ENCODE peak calls at places on chromosomes 6 and 20, in five cellular contexts. P is CD4-positive, CD25-positive, alpha-beta regulatory T cell; K is HTR-8/SVneo; U is skeletal muscle cell; E is stimulated activated CD4-positive, alpha-beta T cell treated with anti-CD3 and anti-CD28 coated beads, Interleukin-4, amount 100 ng/mL, for 4 hours. O is an unnamed sample.

GRCh38 chr6:88008411-88008810 is 39.2 kb upstream of the SPACA1 start:
- DNase-seq in P (no peak), K (no peak), U (no peak), E (no peak), O (no peak)

GRCh38 chr6:160737934-160738333 is 35.9 kb downstream of the PLG start:
- DNase-seq in P (no peak), K (no peak), U (no peak), E (no peak), O (no peak)

GRCh38 chr6:78476561-78476960 is 390.8 kb upstream of the IRAK1BP1 start:
- DNase-seq in P (no peak), K (no peak), U (no peak), E (no peak), O (no peak)

GRCh38 chr20:18537651-18538050 is 29.6 kb upstream of the SMIM26 start:
- DNase-seq in P (no peak), K (no peak), U (no peak), E (no peak), O (no peak)

GRCh38 chr6:118744261-118744941 is 93.0 kb upstream of the CEP85L start:
- DNase-seq in P (no peak), K (no peak), U (no peak), E (no peak), O (no peak)

GRCh38 chr20:32387262-32387661 is 29.1 kb downstream of the ASXL1 start:
- DNase-seq in P (peak; percentile 86), K (no peak), U (no peak), E (no peak), O (no peak)

GRCh38 chr20:58694241-58695083 is 1.9 kb downstream of the NPEPL1 start:
- DNase-seq in P (no peak), K (no peak), U (no peak), E (no peak), O (no peak)

GRCh38 chr6:38404355-38404754 is 235.4 kb downstream of the BTBD9 start:
- DNase-seq in P (peak; percentile 12), K (no peak), U (no peak), E (no peak), O (no peak)

GRCh38 chr6:38775870-38776269 is 60.8 kb downstream of the DNAH8 start:
- DNase-seq in P (no peak), K (no peak), U (no peak), E (no peak), O (no peak)

GRCh38 chr6:154276810-154277577 is 79.6 kb downstream of the IPCEF1 start:
- DNase-seq in P (peak; percentile 76), K (peak; percentile 32), U (no peak), E (no peak), O (no peak)

GRCh38 chr6:85404497-85405174 is 45.2 kb upstream of the NT5E start:
- DNase-seq in P (no peak), K (peak; percentile 68), U (peak; percentile 89), E (no peak), O (no peak)

GRCh38 chr6:147903931-147904330 is 395.4 kb downstream of the SAMD5 start:
- DNase-seq in P (no peak), K (no peak), U (no peak), E (no peak), O (no peak)

GRCh38 chr20:11373391-11373790 is 544.3 kb upstream of the BTBD3 start:
- DNase-seq in P (no peak), K (no peak), U (no peak), E (no peak), O (no peak)

GRCh38 chr6:63904844-63905243 is 269.2 kb downstream of the PHF3 start:
- DNase-seq in P (peak; percentile 19), K (peak; percentile 39), U (peak; percentile 68), E (no peak), O (no peak)

GRCh38 chr20:50153153-50153499 is 397 bp downstream of the PEDS1 start:
- DNase-seq in P (no peak), K (no peak), U (no peak), E (no peak), O (no peak)

GRCh38 chr6:36360241-36361054 is 23.8 kb upstream of the BNIP5 start:
- DNase-seq in P (peak; percentile 75), K (peak; percentile 85), U (no peak), E (peak; percentile 58), O (peak; percentile 60)

GRCh38 chr20:18738055-18738454 is 75.5 kb upstream of the SCP2D1 start:
- DNase-seq in P (peak; percentile 78), K (no peak), U (no peak), E (no peak), O (no peak)

GRCh38 chr6:126539022-126539421 is 199.1 kb downstream of the CENPW start:
- DNase-seq in P (no peak), K (no peak), U (peak; percentile 64), E (no peak), O (no peak)

GRCh38 chr6:43723737-43724295 is 36.2 kb upstream of the MRPS18A start:
- DNase-seq in P (peak; percentile 77), K (peak; percentile 78), U (no peak), E (peak; percentile 65), O (peak; percentile 74)

GRCh38 chr6:41824571-41825569 is 37.4 kb downstream of the TOMM6 start:
- DNase-seq in P (no peak), K (no peak), U (no peak), E (no peak), O (no peak)

GRCh38 chr6:17740559-17741220 is 34.0 kb upstream of the NUP153 start:
- DNase-seq in P (no peak), K (no peak), U (no peak), E (no peak), O (no peak)

GRCh38 chr20:18672826-18673225 is 85.0 kb downstream of the DTD1 start:
- DNase-seq in P (no peak), K (no peak), U (no peak), E (no peak), O (no peak)

GRCh38 chr20:62618622-62619529 is 23.4 kb upstream of the SLCO4A1 start:
- DNase-seq in P (peak; percentile 83), K (no peak), U (no peak), E (no peak), O (no peak)

GRCh38 chr6:21935561-21936028 is 342.0 kb downstream of the SOX4 start:
- DNase-seq in P (peak; percentile 33), K (peak; percentile 26), U (no peak), E (no peak), O (peak; percentile 76)